ENCODE peak calls at places on chromosomes 11 and 22, in six cellular contexts. One of them, this sample, is unnamed.

GRCh38 chr11:59152312-59152967 is 9.8 kb downstream of the FAM111A start:
- DNase-seq in osteocyte: no peak
- DNase-seq in globus pallidus: no peak
- DNase-seq in A549: no peak
- DNase-seq in DND-41: no peak
- DNase-seq in stomach: no peak
- DNase-seq in this sample: no peak

GRCh38 chr22:17106785-17107546 is 14.2 kb downstream of the TMEM121B start:
- DNase-seq in osteocyte: no peak
- DNase-seq in globus pallidus: peak
- DNase-seq in A549: no peak
- DNase-seq in DND-41: no peak
- DNase-seq in stomach: no peak
- DNase-seq in this sample: no peak

GRCh38 chr22:28231423-28231822 is 312.4 kb upstream of the PITPNB start:
- DNase-seq in osteocyte: no peak
- DNase-seq in globus pallidus: no peak
- DNase-seq in A549: no peak
- DNase-seq in DND-41: no peak
- DNase-seq in stomach: no peak
- DNase-seq in this sample: no peak

GRCh38 chr22:22922954-22923319 is 35.3 kb downstream of the IGLL5 start:
- DNase-seq in osteocyte: no peak
- DNase-seq in globus pallidus: no peak
- DNase-seq in A549: no peak
- DNase-seq in DND-41: no peak
- DNase-seq in stomach: no peak
- DNase-seq in this sample: no peak

GRCh38 chr11:10076458-10077141 is 217.4 kb downstream of the SBF2 start:
- DNase-seq in osteocyte: no peak
- DNase-seq in globus pallidus: no peak
- DNase-seq in A549: peak
- DNase-seq in DND-41: no peak
- DNase-seq in stomach: peak
- DNase-seq in this sample: peak

GRCh38 chr11:111540921-111541208 is 345 bp downstream of the LAYN start:
- DNase-seq in osteocyte: no peak
- DNase-seq in globus pallidus: no peak
- DNase-seq in A549: no peak
- DNase-seq in DND-41: no peak
- DNase-seq in stomach: no peak
- DNase-seq in this sample: no peak

GRCh38 chr11:120061761-120062560 is 76.0 kb downstream of the TRIM29 start:
- DNase-seq in osteocyte: peak
- DNase-seq in globus pallidus: peak
- DNase-seq in A549: no peak
- DNase-seq in DND-41: no peak
- DNase-seq in stomach: no peak
- DNase-seq in this sample: no peak

GRCh38 chr22:44242946-44243724 is 62.4 kb downstream of the PARVG start:
- DNase-seq in osteocyte: peak
- DNase-seq in globus pallidus: no peak
- DNase-seq in A549: no peak
- DNase-seq in DND-41: no peak
- DNase-seq in stomach: peak
- DNase-seq in this sample: no peak

GRCh38 chr11:3849297-3849874 is 6.1 kb upstream of the STIM1 start:
- DNase-seq in osteocyte: no peak
- DNase-seq in globus pallidus: no peak
- DNase-seq in A549: peak
- DNase-seq in DND-41: peak
- DNase-seq in stomach: no peak
- DNase-seq in this sample: no peak

GRCh38 chr11:35234836-35235235 is 95.9 kb downstream of the CD44 start:
- DNase-seq in osteocyte: no peak
- DNase-seq in globus pallidus: no peak
- DNase-seq in A549: no peak
- DNase-seq in DND-41: no peak
- DNase-seq in stomach: no peak
- DNase-seq in this sample: no peak

GRCh38 chr22:23749747-23750373 is 1.1 kb downstream of the ZNF70 start:
- DNase-seq in osteocyte: no peak
- DNase-seq in globus pallidus: no peak
- DNase-seq in A549: no peak
- DNase-seq in DND-41: no peak
- DNase-seq in stomach: no peak
- DNase-seq in this sample: no peak

GRCh38 chr11:33452806-33453205 is 195.6 kb downstream of the HIPK3 start:
- DNase-seq in osteocyte: no peak
- DNase-seq in globus pallidus: no peak
- DNase-seq in A549: peak
- DNase-seq in DND-41: no peak
- DNase-seq in stomach: no peak
- DNase-seq in this sample: no peak

GRCh38 chr11:75078233-75078632 is 18.4 kb downstream of the OR2AT4 start:
- DNase-seq in osteocyte: no peak
- DNase-seq in globus pallidus: no peak
- DNase-seq in A549: no peak
- DNase-seq in DND-41: no peak
- DNase-seq in stomach: no peak
- DNase-seq in this sample: no peak

GRCh38 chr11:9462172-9462799 is 1.5 kb downstream of the ZNF143 start:
- DNase-seq in osteocyte: no peak
- DNase-seq in globus pallidus: no peak
- DNase-seq in A549: no peak
- DNase-seq in DND-41: no peak
- DNase-seq in stomach: no peak
- DNase-seq in this sample: no peak

GRCh38 chr22:47167056-47167455 is 404.6 kb downstream of the TBC1D22A start:
- DNase-seq in osteocyte: no peak
- DNase-seq in globus pallidus: no peak
- DNase-seq in A549: no peak
- DNase-seq in DND-41: no peak
- DNase-seq in stomach: no peak
- DNase-seq in this sample: no peak

GRCh38 chr11:112961146-112961668 is at the start of gene NCAM1:
- DNase-seq in osteocyte: no peak
- DNase-seq in globus pallidus: peak
- DNase-seq in A549: peak
- DNase-seq in DND-41: peak
- DNase-seq in stomach: peak
- DNase-seq in this sample: peak

GRCh38 chr22:45553333-45554039 is 50.8 kb downstream of the FBLN1 start:
- DNase-seq in osteocyte: peak
- DNase-seq in globus pallidus: peak
- DNase-seq in A549: peak
- DNase-seq in DND-41: peak
- DNase-seq in stomach: peak
- DNase-seq in this sample: no peak

GRCh38 chr22:19984201-19984753 is 32.3 kb downstream of the ARVCF start:
- DNase-seq in osteocyte: no peak
- DNase-seq in globus pallidus: no peak
- DNase-seq in A549: peak
- DNase-seq in DND-41: no peak
- DNase-seq in stomach: no peak
- DNase-seq in this sample: no peak

GRCh38 chr22:36853407-36854099 is 7.3 kb upstream of the NCF4 start:
- DNase-seq in osteocyte: no peak
- DNase-seq in globus pallidus: peak
- DNase-seq in A549: peak
- DNase-seq in DND-41: peak
- DNase-seq in stomach: peak
- DNase-seq in this sample: peak

GRCh38 chr11:3202305-3202704 is 16.3 kb downstream of the MRGPRG start:
- DNase-seq in osteocyte: no peak
- DNase-seq in globus pallidus: no peak
- DNase-seq in A549: no peak
- DNase-seq in DND-41: no peak
- DNase-seq in stomach: no peak
- DNase-seq in this sample: no peak

GRCh38 chr11:78371221-78371899 is 46.3 kb downstream of the GAB2 start:
- DNase-seq in osteocyte: no peak
- DNase-seq in globus pallidus: no peak
- DNase-seq in A549: no peak
- DNase-seq in DND-41: no peak
- DNase-seq in stomach: no peak
- DNase-seq in this sample: no peak

GRCh38 chr11:132022718-132023117 is 652.3 kb downstream of the NTM start:
- DNase-seq in osteocyte: no peak
- DNase-seq in globus pallidus: no peak
- DNase-seq in A549: no peak
- DNase-seq in DND-41: no peak
- DNase-seq in stomach: no peak
- DNase-seq in this sample: no peak

GRCh38 chr11:86696004-86696403 is 23.6 kb upstream of the ME3 start:
- DNase-seq in osteocyte: no peak
- DNase-seq in globus pallidus: no peak
- DNase-seq in A549: no peak
- DNase-seq in DND-41: no peak
- DNase-seq in stomach: no peak
- DNase-seq in this sample: no peak

GRCh38 chr11:125071831-125072209 is 8.7 kb downstream of the SLC37A2 start:
- DNase-seq in osteocyte: no peak
- DNase-seq in globus pallidus: no peak
- DNase-seq in A549: no peak
- DNase-seq in DND-41: no peak
- DNase-seq in stomach: no peak
- DNase-seq in this sample: no peak

GRCh38 chr11:110303414-110303826 is 7.0 kb upstream of the RDX start:
- DNase-seq in osteocyte: no peak
- DNase-seq in globus pallidus: no peak
- DNase-seq in A549: no peak
- DNase-seq in DND-41: no peak
- DNase-seq in stomach: no peak
- DNase-seq in this sample: no peak

GRCh38 chr11:38498721-38499120 is 1900.7 kb upstream of the RAG2 start:
- DNase-seq in osteocyte: no peak
- DNase-seq in globus pallidus: no peak
- DNase-seq in A549: no peak
- DNase-seq in DND-41: no peak
- DNase-seq in stomach: no peak
- DNase-seq in this sample: no peak

GRCh38 chr11:65743928-65744698 is 23.5 kb upstream of the RNASEH2C start:
- DNase-seq in osteocyte: peak
- DNase-seq in globus pallidus: no peak
- DNase-seq in A549: peak
- DNase-seq in DND-41: no peak
- DNase-seq in stomach: peak
- DNase-seq in this sample: no peak

GRCh38 chr11:64230209-64230984 is at the start of gene DNAJC4:
- DNase-seq in osteocyte: peak
- DNase-seq in globus pallidus: peak
- DNase-seq in A549: peak
- DNase-seq in DND-41: peak
- DNase-seq in stomach: peak
- DNase-seq in this sample: peak

GRCh38 chr11:118232659-118233058 is 7.8 kb upstream of the JAML start:
- DNase-seq in osteocyte: no peak
- DNase-seq in globus pallidus: no peak
- DNase-seq in A549: no peak
- DNase-seq in DND-41: no peak
- DNase-seq in stomach: no peak
- DNase-seq in this sample: no peak

GRCh38 chr22:39129746-39130145 is 22.7 kb downstream of the CBX7 start:
- DNase-seq in osteocyte: no peak
- DNase-seq in globus pallidus: no peak
- DNase-seq in A549: no peak
- DNase-seq in DND-41: no peak
- DNase-seq in stomach: no peak
- DNase-seq in this sample: no peak

GRCh38 chr22:24803064-24803542 is 2.9 kb upstream of the SGSM1 start:
- DNase-seq in osteocyte: no peak
- DNase-seq in globus pallidus: no peak
- DNase-seq in A549: peak
- DNase-seq in DND-41: peak
- DNase-seq in stomach: peak
- DNase-seq in this sample: no peak

GRCh38 chr11:221539-221938 is 14.0 kb downstream of the RIC8A start:
- DNase-seq in osteocyte: no peak
- DNase-seq in globus pallidus: no peak
- DNase-seq in A549: no peak
- DNase-seq in DND-41: no peak
- DNase-seq in stomach: no peak
- DNase-seq in this sample: no peak

GRCh38 chr11:117376517-117376916 is 48.9 kb downstream of the CEP164 start:
- DNase-seq in osteocyte: no peak
- DNase-seq in globus pallidus: no peak
- DNase-seq in A549: no peak
- DNase-seq in DND-41: no peak
- DNase-seq in stomach: no peak
- DNase-seq in this sample: no peak

GRCh38 chr11:43567396-43567975 is 113.1 kb upstream of the HSD17B12 start:
- DNase-seq in osteocyte: no peak
- DNase-seq in globus pallidus: no peak
- DNase-seq in A549: peak
- DNase-seq in DND-41: peak
- DNase-seq in stomach: no peak
- DNase-seq in this sample: peak

GRCh38 chr11:30107899-30108298 is 91.1 kb upstream of the KCNA4 start:
- DNase-seq in osteocyte: no peak
- DNase-seq in globus pallidus: no peak
- DNase-seq in A549: no peak
- DNase-seq in DND-41: no peak
- DNase-seq in stomach: no peak
- DNase-seq in this sample: no peak

This sample was measured in DMS 273 treated with DMSO at 0.1 percent for 48 hours.